ENCODE peak calls at places on chromosomes 3 and 15, in eight cellular contexts. One of them, this sample, is unnamed.
A peak's percentile ranks its signal among the peaks of the same experiment; 100 is the strongest.

GRCh38 chr3:171561601-171562323 is 101.6 kb upstream of the TNIK start:
- DNase-seq in KBM-7: no peak
- DNase-seq in cardiac fibroblast: no peak
- DNase-seq in HT-29: no peak
- DNase-seq in stimulated activated CD8-positive, alpha-beta memory T cell treated with anti-CD3 and anti-CD28 coated beads, Interleukin-7, amount 100 ng/mL, for 48 hours: no peak
- DNase-seq in WTC11: no peak
- DNase-seq in HuH-7: no peak
- DNase-seq in Caki2: no peak
- DNase-seq in this sample: no peak

GRCh38 chr15:95326689-95327525 is 1003.6 kb upstream of the NR2F2 start:
- DNase-seq in cardiac fibroblast: peak; percentile 10
- DNase-seq in KBM-7: no peak
- DNase-seq in HuH-7: no peak
- DNase-seq in WTC11: peak; percentile 58
- DNase-seq in stimulated activated CD8-positive, alpha-beta memory T cell treated with anti-CD3 and anti-CD28 coated beads, Interleukin-7, amount 100 ng/mL, for 48 hours: no peak
- DNase-seq in HT-29: no peak
- DNase-seq in Caki2: no peak
- DNase-seq in this sample: peak; percentile 47

GRCh38 chr3:128561504-128561903 is 68.5 kb upstream of the GATA2 start:
- DNase-seq in KBM-7: no peak
- DNase-seq in WTC11: no peak
- DNase-seq in stimulated activated CD8-positive, alpha-beta memory T cell treated with anti-CD3 and anti-CD28 coated beads, Interleukin-7, amount 100 ng/mL, for 48 hours: no peak
- DNase-seq in HT-29: no peak
- DNase-seq in Caki2: no peak
- DNase-seq in cardiac fibroblast: no peak
- DNase-seq in HuH-7: no peak
- DNase-seq in this sample: no peak

GRCh38 chr3:54198556-54198955 is 76.2 kb downstream of the CACNA2D3 start:
- DNase-seq in HuH-7: no peak
- DNase-seq in stimulated activated CD8-positive, alpha-beta memory T cell treated with anti-CD3 and anti-CD28 coated beads, Interleukin-7, amount 100 ng/mL, for 48 hours: no peak
- DNase-seq in cardiac fibroblast: no peak
- DNase-seq in Caki2: no peak
- DNase-seq in KBM-7: no peak
- DNase-seq in HT-29: no peak
- DNase-seq in WTC11: peak; percentile 18
- DNase-seq in this sample: no peak

GRCh38 chr3:124263168-124263567 is 271.2 kb upstream of the ROPN1 start:
- DNase-seq in WTC11: no peak
- DNase-seq in KBM-7: peak; percentile 31
- DNase-seq in cardiac fibroblast: peak; percentile 96
- DNase-seq in HuH-7: no peak
- DNase-seq in HT-29: no peak
- DNase-seq in Caki2: peak; percentile 73
- DNase-seq in stimulated activated CD8-positive, alpha-beta memory T cell treated with anti-CD3 and anti-CD28 coated beads, Interleukin-7, amount 100 ng/mL, for 48 hours: no peak
- DNase-seq in this sample: no peak

GRCh38 chr3:119227064-119227850 is 13.4 kb downstream of the B4GALT4 start:
- DNase-seq in stimulated activated CD8-positive, alpha-beta memory T cell treated with anti-CD3 and anti-CD28 coated beads, Interleukin-7, amount 100 ng/mL, for 48 hours: no peak
- DNase-seq in cardiac fibroblast: no peak
- DNase-seq in HT-29: no peak
- DNase-seq in Caki2: no peak
- DNase-seq in HuH-7: no peak
- DNase-seq in WTC11: no peak
- DNase-seq in KBM-7: no peak
- DNase-seq in this sample: no peak

GRCh38 chr3:13740795-13741194 is 139.1 kb downstream of the WNT7A start:
- DNase-seq in HT-29: no peak
- DNase-seq in HuH-7: no peak
- DNase-seq in stimulated activated CD8-positive, alpha-beta memory T cell treated with anti-CD3 and anti-CD28 coated beads, Interleukin-7, amount 100 ng/mL, for 48 hours: no peak
- DNase-seq in Caki2: no peak
- DNase-seq in KBM-7: no peak
- DNase-seq in WTC11: no peak
- DNase-seq in cardiac fibroblast: no peak
- DNase-seq in this sample: no peak

GRCh38 chr3:123791417-123791816 is 92.7 kb downstream of the MYLK start:
- DNase-seq in KBM-7: no peak
- DNase-seq in WTC11: no peak
- DNase-seq in HT-29: no peak
- DNase-seq in stimulated activated CD8-positive, alpha-beta memory T cell treated with anti-CD3 and anti-CD28 coated beads, Interleukin-7, amount 100 ng/mL, for 48 hours: no peak
- DNase-seq in Caki2: no peak
- DNase-seq in cardiac fibroblast: peak; percentile 91
- DNase-seq in HuH-7: no peak
- DNase-seq in this sample: no peak

GRCh38 chr3:157232146-157232545 is 72.2 kb upstream of the CCNL1 start:
- DNase-seq in KBM-7: no peak
- DNase-seq in Caki2: no peak
- DNase-seq in cardiac fibroblast: peak; percentile 27
- DNase-seq in WTC11: no peak
- DNase-seq in HuH-7: no peak
- DNase-seq in HT-29: no peak
- DNase-seq in stimulated activated CD8-positive, alpha-beta memory T cell treated with anti-CD3 and anti-CD28 coated beads, Interleukin-7, amount 100 ng/mL, for 48 hours: no peak
- DNase-seq in this sample: no peak

GRCh38 chr15:78242128-78242527 is 7.8 kb upstream of the ACSBG1 start:
- DNase-seq in WTC11: peak; percentile 71
- DNase-seq in KBM-7: peak; percentile 73
- DNase-seq in HuH-7: peak; percentile 69
- DNase-seq in stimulated activated CD8-positive, alpha-beta memory T cell treated with anti-CD3 and anti-CD28 coated beads, Interleukin-7, amount 100 ng/mL, for 48 hours: no peak
- DNase-seq in Caki2: no peak
- DNase-seq in HT-29: no peak
- DNase-seq in cardiac fibroblast: peak; percentile 32
- DNase-seq in this sample: no peak

GRCh38 chr3:133077688-133078087 is 39.5 kb downstream of the TMEM108 start:
- DNase-seq in Caki2: no peak
- DNase-seq in HuH-7: no peak
- DNase-seq in stimulated activated CD8-positive, alpha-beta memory T cell treated with anti-CD3 and anti-CD28 coated beads, Interleukin-7, amount 100 ng/mL, for 48 hours: no peak
- DNase-seq in WTC11: no peak
- DNase-seq in HT-29: no peak
- DNase-seq in KBM-7: no peak
- DNase-seq in cardiac fibroblast: no peak
- DNase-seq in this sample: no peak

GRCh38 chr15:41401904-41402267 is 410 bp downstream of the NDUFAF1 start:
- DNase-seq in HuH-7: peak; percentile 22
- DNase-seq in KBM-7: no peak
- DNase-seq in cardiac fibroblast: no peak
- DNase-seq in Caki2: no peak
- DNase-seq in HT-29: no peak
- DNase-seq in stimulated activated CD8-positive, alpha-beta memory T cell treated with anti-CD3 and anti-CD28 coated beads, Interleukin-7, amount 100 ng/mL, for 48 hours: no peak
- DNase-seq in WTC11: no peak
- DNase-seq in this sample: no peak

GRCh38 chr3:47554335-47554734 is 24.3 kb downstream of the CSPG5 start:
- DNase-seq in KBM-7: no peak
- DNase-seq in cardiac fibroblast: no peak
- DNase-seq in WTC11: no peak
- DNase-seq in Caki2: no peak
- DNase-seq in HuH-7: no peak
- DNase-seq in HT-29: no peak
- DNase-seq in stimulated activated CD8-positive, alpha-beta memory T cell treated with anti-CD3 and anti-CD28 coated beads, Interleukin-7, amount 100 ng/mL, for 48 hours: no peak
- DNase-seq in this sample: no peak

GRCh38 chr15:67574981-67575632 is 32.6 kb downstream of the MAP2K5 start:
- DNase-seq in HT-29: no peak
- DNase-seq in stimulated activated CD8-positive, alpha-beta memory T cell treated with anti-CD3 and anti-CD28 coated beads, Interleukin-7, amount 100 ng/mL, for 48 hours: no peak
- DNase-seq in HuH-7: no peak
- DNase-seq in Caki2: no peak
- DNase-seq in cardiac fibroblast: no peak
- DNase-seq in WTC11: peak; percentile 14
- DNase-seq in KBM-7: peak; percentile 40
- DNase-seq in this sample: no peak